ENCODE peak calls at places on chromosomes 11 and 22, in eight cellular contexts. C, T, L, O, I, X, K and D are unnamed samples.

GRCh38 chr22:36184433-36185035 is 17.1 kb downstream of the APOL4 start:
- DNase-seq in I (peak), L (no peak), K (no peak), T (peak), X (no peak), C (peak), O (no peak), D (no peak)

GRCh38 chr11:19607656-19608360 is 104.8 kb upstream of the NAV2 start:
- DNase-seq in L (no peak), C (no peak), K (no peak), I (peak), T (no peak), X (no peak), O (no peak), D (no peak)

GRCh38 chr11:48141475-48142100 is 75.0 kb upstream of the OR4B1 start:
- DNase-seq in K (no peak), I (peak), X (no peak), L (no peak), T (peak), C (peak), O (no peak), D (no peak)

GRCh38 chr11:71102251-71102995 is 150.0 kb downstream of the SHANK2 start:
- DNase-seq in T (no peak), I (no peak), C (no peak), K (no peak), O (no peak), X (no peak), L (no peak), D (no peak)

GRCh38 chr11:71914127-71914526 is 14.3 kb downstream of the XNDC1N start:
- DNase-seq in I (no peak), K (no peak), X (no peak), O (no peak), T (peak), C (no peak), L (no peak), D (no peak)

GRCh38 chr11:44357734-44358133 is 47.8 kb upstream of the ALX4 start:
- DNase-seq in T (no peak), X (no peak), I (no peak), L (no peak), O (no peak), K (no peak), C (no peak), D (no peak)

GRCh38 chr22:29581799-29582198 is 886 bp upstream of the NIPSNAP1 start:
- DNase-seq in L (no peak), T (no peak), X (no peak), C (no peak), K (peak), O (no peak), I (no peak), D (no peak)

GRCh38 chr22:20316217-20316843 is 3.5 kb downstream of the DGCR6L start:
- DNase-seq in L (no peak), K (no peak), X (no peak), T (no peak), O (no peak), I (no peak), C (no peak), D (no peak)

GRCh38 chr11:105719073-105719846 is 109.4 kb downstream of the GRIA4 start:
- DNase-seq in K (no peak), L (peak), C (no peak), T (no peak), X (no peak), I (peak), O (no peak), D (no peak)

GRCh38 chr11:44226945-44227344 is 83.0 kb downstream of the ALX4 start:
- DNase-seq in T (no peak), I (no peak), K (no peak), L (no peak), C (no peak), X (no peak), O (no peak), D (no peak)

GRCh38 chr11:93570759-93571413 is 27.7 kb upstream of the SMCO4 start:
- DNase-seq in I (peak), X (no peak), L (peak), C (peak), T (peak), O (no peak), K (no peak), D (no peak)

GRCh38 chr11:77117485-77117884 is 10.6 kb upstream of the MYO7A start:
- DNase-seq in K (no peak), O (no peak), C (no peak), I (peak), L (no peak), X (no peak), T (no peak), D (no peak)